ENCODE peak calls at places on chromosome 21, in eight cellular contexts. C, H, Q, M, B, R, V and J are unnamed samples.

GRCh38 chr21:28538987-28539622 is 453.6 kb downstream of the LTN1 start:
- DNase-seq in H (no peak), C (no peak), V (peak; percentile 92), B (peak; percentile 67), Q (no peak), R (peak; percentile 51), M (no peak), J (no peak)

GRCh38 chr21:42187976-42188653 is 30.8 kb upstream of the ABCG1 start:
- DNase-seq in R (no peak), B (peak; percentile 46), C (no peak), V (peak; percentile 20), H (no peak), M (no peak), Q (peak; percentile 57), J (no peak)

GRCh38 chr21:41848533-41848932 is 30.6 kb downstream of the PRDM15 start:
- DNase-seq in R (no peak), Q (no peak), B (no peak), C (no peak), M (no peak), V (no peak), H (no peak), J (no peak)

GRCh38 chr21:33403128-33403785 is at the start of gene IFNGR2:
- DNase-seq in C (peak; percentile 82), M (peak; percentile 92), B (peak; percentile 41), R (no peak), Q (no peak), H (peak; percentile 47), V (peak; percentile 42), J (no peak)

GRCh38 chr21:39527664-39528381 is 76.1 kb downstream of the SH3BGR start:
- DNase-seq in Q (no peak), V (no peak), M (no peak), H (no peak), C (no peak), R (no peak), B (no peak), J (no peak)

GRCh38 chr21:16519656-16520055 is 789.9 kb downstream of the USP25 start:
- DNase-seq in M (no peak), C (no peak), R (no peak), V (no peak), Q (no peak), B (no peak), H (no peak), J (no peak)

GRCh38 chr21:42732033-42732410 is 78.6 kb downstream of the PDE9A start:
- DNase-seq in B (no peak), Q (no peak), M (no peak), V (no peak), H (no peak), C (no peak), R (no peak), J (no peak)

GRCh38 chr21:38869196-38869595 is 63.5 kb downstream of the ETS2 start:
- DNase-seq in M (no peak), C (no peak), B (no peak), V (no peak), R (no peak), Q (no peak), H (no peak), J (no peak)

GRCh38 chr21:16072692-16073091 is 342.9 kb downstream of the USP25 start:
- DNase-seq in Q (no peak), M (no peak), B (no peak), H (peak; percentile 2), R (peak; percentile 80), V (peak; percentile 78), C (no peak), J (no peak)

GRCh38 chr21:45831991-45832740 is 149.4 kb upstream of the COL6A1 start:
- DNase-seq in B (peak; percentile 19), V (peak; percentile 35), H (no peak), M (no peak), Q (no peak), R (no peak), C (no peak), J (no peak)

GRCh38 chr21:45136927-45137611 is 62.7 kb downstream of the ADARB1 start:
- DNase-seq in H (peak; percentile 93), B (peak; percentile 83), R (no peak), V (peak; percentile 85), M (peak; percentile 93), Q (peak; percentile 29), C (peak; percentile 85), J (peak; percentile 82)

GRCh38 chr21:36706951-36707762 is 8.2 kb downstream of the SIM2 start:
- DNase-seq in V (no peak), B (no peak), M (peak; percentile 78), R (no peak), Q (no peak), H (peak; percentile 8), C (no peak), J (peak; percentile 70)

GRCh38 chr21:42075686-42076471 is 4.8 kb downstream of the UMODL1 start:
- DNase-seq in B (no peak), R (no peak), Q (no peak), V (no peak), M (no peak), H (no peak), C (no peak), J (no peak)

GRCh38 chr21:32132409-32132808 is 146.4 kb downstream of the MIS18A start:
- DNase-seq in M (no peak), V (no peak), C (no peak), R (no peak), B (no peak), Q (no peak), H (no peak), J (no peak)

GRCh38 chr21:35850029-35850428 is 210.3 kb downstream of the SETD4 start:
- DNase-seq in M (no peak), R (peak; percentile 46), V (peak; percentile 60), C (no peak), Q (no peak), H (peak; percentile 69), B (no peak), J (no peak)

GRCh38 chr21:35649186-35649585 is 411.1 kb downstream of the SETD4 start:
- DNase-seq in V (peak; percentile 60), Q (no peak), R (no peak), H (peak; percentile 57), B (peak; percentile 52), C (no peak), M (no peak), J (no peak)

GRCh38 chr21:41965045-41965444 is 11.2 kb upstream of the C2CD2 start:
- DNase-seq in M (no peak), C (no peak), Q (no peak), B (no peak), V (no peak), R (no peak), H (no peak), J (no peak)

GRCh38 chr21:36092676-36093075 is 22.9 kb downstream of the CBR1 start:
- DNase-seq in B (no peak), H (no peak), V (peak; percentile 15), Q (no peak), C (no peak), M (no peak), R (no peak), J (no peak)

GRCh38 chr21:31181089-31181757 is 142.9 kb upstream of the KRTAP19-8 start:
- DNase-seq in Q (no peak), R (no peak), B (no peak), V (no peak), H (no peak), M (no peak), C (no peak), J (no peak)

GRCh38 chr21:33059319-33059894 is 10.5 kb upstream of the OLIG1 start:
- DNase-seq in R (no peak), Q (no peak), H (no peak), C (no peak), V (no peak), B (peak; percentile 54), M (no peak), J (no peak)

GRCh38 chr21:35354078-35354477 is 305.0 kb upstream of the RUNX1 start:
- DNase-seq in V (no peak), B (no peak), Q (no peak), R (no peak), H (no peak), M (no peak), C (no peak), J (no peak)

GRCh38 chr21:42534361-42534900 is 20.8 kb downstream of the SLC37A1 start:
- DNase-seq in V (no peak), H (no peak), Q (no peak), R (no peak), M (no peak), B (no peak), C (no peak), J (no peak)